ENCODE peak calls at places on chromosomes 11 and 22, in nine cellular contexts. K is anterior cingulate cortex; X is nephron progenitor cell; E is NCI-H1417; G is amniotic stem cell; A is WTC11; P is effector memory CD4-positive, alpha-beta T cell; I is heart left ventricle; Y is caudate nucleus. F is an unnamed sample.

GRCh38 chr22:37462983-37463382 is 23.2 kb downstream of the MFNG start:
- DNase-seq in K (no peak), X (peak; percentile 83), E (no peak), G (no peak), A (peak; percentile 70), P (no peak), I (no peak), Y (no peak), F (no peak)

GRCh38 chr11:12284321-12285050 is 92.9 kb upstream of the PARVA start:
- DNase-seq in K (no peak), X (no peak), E (no peak), G (no peak), A (no peak), P (no peak), I (no peak), Y (no peak), F (no peak)

GRCh38 chr11:13137778-13138400 is 128.8 kb downstream of the RASSF10 start:
- DNase-seq in K (no peak), X (no peak), E (no peak), G (no peak), A (no peak), P (no peak), I (no peak), Y (no peak), F (no peak)

GRCh38 chr11:85855341-85855656 is at the start of gene CCDC83:
- DNase-seq in K (no peak), X (no peak), E (no peak), G (no peak), A (no peak), P (peak; percentile 2), I (no peak), Y (no peak), F (no peak)

GRCh38 chr11:96761451-96761850 is 371.6 kb downstream of the JRKL start:
- DNase-seq in K (no peak), X (no peak), E (no peak), G (no peak), A (no peak), P (no peak), I (no peak), Y (no peak), F (no peak)

GRCh38 chr11:1949922-1950321 is 2.8 kb downstream of the MRPL23 start:
- DNase-seq in K (no peak), X (no peak), E (no peak), G (no peak), A (no peak), P (no peak), I (no peak), Y (no peak), F (no peak)

GRCh38 chr11:126328938-126329643 is 25.2 kb downstream of the DCPS start:
- DNase-seq in K (no peak), X (peak; percentile 65), E (no peak), G (no peak), A (no peak), P (no peak), I (no peak), Y (no peak), F (no peak)

GRCh38 chr11:48150213-48150612 is 66.4 kb upstream of the OR4B1 start:
- DNase-seq in K (no peak), X (no peak), E (no peak), G (no peak), A (no peak), P (no peak), I (no peak), Y (no peak), F (no peak)

GRCh38 chr22:41094036-41094435 is 1.6 kb downstream of the EP300 start:
- DNase-seq in K (no peak), X (no peak), E (peak; percentile 34), G (no peak), A (no peak), P (no peak), I (no peak), Y (no peak), F (no peak)

GRCh38 chr22:26952654-26953379 is 295.4 kb downstream of the MIAT start:
- DNase-seq in K (no peak), X (no peak), E (peak; percentile 88), G (no peak), A (peak; percentile 20), P (no peak), I (no peak), Y (no peak), F (no peak)

GRCh38 chr22:35835998-35836691 is 118.5 kb downstream of the APOL5 start:
- DNase-seq in K (no peak), X (no peak), E (peak; percentile 77), G (peak; percentile 72), A (peak; percentile 30), P (no peak), I (peak; percentile 58), Y (no peak), F (peak; percentile 49)

GRCh38 chr11:12629601-12630313 is 44.5 kb upstream of the TEAD1 start:
- DNase-seq in K (no peak), X (no peak), E (no peak), G (peak; percentile 1), A (no peak), P (no peak), I (no peak), Y (no peak), F (no peak)

GRCh38 chr11:62124186-62125113 is 639 bp downstream of the INCENP start:
- DNase-seq in K (no peak), X (peak; percentile 52), E (peak; percentile 67), G (no peak), A (no peak), P (no peak), I (peak; percentile 37), Y (no peak), F (no peak)

GRCh38 chr11:118305726-118306125 is 1.2 kb downstream of the CD3E start:
- DNase-seq in K (no peak), X (no peak), E (no peak), G (no peak), A (no peak), P (no peak), I (no peak), Y (no peak), F (no peak)

GRCh38 chr11:82862379-82862778 is 37.9 kb downstream of the PRCP start:
- DNase-seq in K (no peak), X (no peak), E (no peak), G (no peak), A (no peak), P (no peak), I (no peak), Y (no peak), F (no peak)

GRCh38 chr11:8814209-8814922 is 96.6 kb upstream of the AKIP1 start:
- DNase-seq in K (no peak), X (no peak), E (no peak), G (no peak), A (no peak), P (no peak), I (no peak), Y (no peak), F (no peak)

GRCh38 chr11:99325807-99326206 is 305.1 kb downstream of the CNTN5 start:
- DNase-seq in K (no peak), X (no peak), E (no peak), G (peak; percentile 1), A (no peak), P (no peak), I (no peak), Y (no peak), F (no peak)

GRCh38 chr22:42553475-42554361 is at the start of gene SERHL2:
- DNase-seq in K (peak; percentile 66), X (peak; percentile 99), E (peak; percentile 51), G (peak; percentile 33), A (peak; percentile 97), P (peak; percentile 86), I (peak; percentile 93), Y (peak; percentile 68), F (peak; percentile 55)

GRCh38 chr11:261624-262023 is 16.6 kb upstream of the NLRP6 start:
- DNase-seq in K (no peak), X (no peak), E (no peak), G (no peak), A (no peak), P (no peak), I (no peak), Y (no peak), F (no peak)

GRCh38 chr11:119295178-119295577 is 21.8 kb downstream of the MCAM start:
- DNase-seq in K (no peak), X (no peak), E (no peak), G (no peak), A (no peak), P (no peak), I (no peak), Y (no peak), F (no peak)

GRCh38 chr22:45157907-45158306 is 5.8 kb upstream of the NUP50 start:
- DNase-seq in K (no peak), X (no peak), E (no peak), G (no peak), A (no peak), P (no peak), I (no peak), Y (no peak), F (no peak)

GRCh38 chr22:24137595-24137994 is 43.7 kb upstream of the SUSD2 start:
- DNase-seq in K (no peak), X (no peak), E (no peak), G (peak; percentile 46), A (no peak), P (no peak), I (no peak), Y (no peak), F (no peak)

GRCh38 chr11:64489831-64490441 is 101.1 kb upstream of the SLC22A12 start:
- DNase-seq in K (no peak), X (peak; percentile 85), E (peak; percentile 95), G (no peak), A (peak; percentile 84), P (no peak), I (peak; percentile 43), Y (peak; percentile 43), F (peak; percentile 85)

GRCh38 chr11:129317564-129317963 is 58.1 kb upstream of the BARX2 start:
- DNase-seq in K (no peak), X (no peak), E (peak; percentile 69), G (no peak), A (no peak), P (no peak), I (no peak), Y (no peak), F (no peak)

GRCh38 chr22:45887202-45888131 is 89.5 kb downstream of the WNT7B start:
- DNase-seq in K (no peak), X (no peak), E (no peak), G (no peak), A (peak; percentile 6), P (no peak), I (no peak), Y (no peak), F (no peak)

F was measured in dorsolateral prefrontal cortex.